ENCODE peak calls at places on chromosomes 13 and 19, in seven cellular contexts. W is IMR-90, B is H9, Z is trophoblast cell, P is neuronal stem cell, F is H1, S is mesenchymal stem cell. I is an unnamed sample.

GRCh38 chr13:91554101-91554500 is 155.7 kb downstream of the GPC5 start:
- DNase-seq in W (no peak), S (no peak), P (no peak), F (no peak), B (no peak), Z (no peak), I (no peak)

GRCh38 chr13:64579331-64579730 is 2650.8 kb downstream of the PCDH9 start:
- DNase-seq in B (no peak), F (no peak), S (no peak), P (no peak), Z (no peak), W (no peak), I (no peak)

GRCh38 chr19:45470147-45471081 is 2.6 kb downstream of the FOSB start:
- DNase-seq in S (peak; percentile 83), W (peak; percentile 67), Z (peak; percentile 65), F (no peak), B (no peak), P (no peak), I (peak; percentile 54)

GRCh38 chr19:33404506-33404905 is 31.0 kb downstream of the CEBPG start:
- DNase-seq in W (no peak), Z (no peak), P (no peak), F (no peak), B (no peak), S (no peak), I (no peak)

GRCh38 chr19:34224996-34225658 is 29.2 kb upstream of the GARRE1 start:
- DNase-seq in B (no peak), Z (no peak), F (no peak), P (no peak), S (peak; percentile 39), W (peak; percentile 70), I (no peak)

GRCh38 chr13:52353116-52353718 is 52.8 kb downstream of the THSD1 start:
- DNase-seq in S (no peak), F (no peak), B (no peak), Z (no peak), P (no peak), W (peak; percentile 75), I (no peak)

GRCh38 chr13:30762643-30763042 is 27.3 kb downstream of the ALOX5AP start:
- DNase-seq in W (peak; percentile 10), S (no peak), P (no peak), F (no peak), B (no peak), Z (peak; percentile 37), I (no peak)

GRCh38 chr19:47239610-47240296 is 8.8 kb upstream of the BBC3 start:
- DNase-seq in W (peak; percentile 47), F (no peak), B (peak; percentile 78), Z (no peak), S (no peak), P (no peak), I (no peak)

GRCh38 chr19:14472202-14472961 is 2.8 kb downstream of the PTGER1 start:
- DNase-seq in P (peak; percentile 74), F (no peak), W (peak; percentile 18), Z (peak; percentile 64), B (peak; percentile 86), S (peak; percentile 66), I (peak; percentile 79)

GRCh38 chr13:24284876-24285275 is 24.5 kb upstream of the C1QTNF9 start:
- DNase-seq in B (no peak), S (no peak), F (no peak), P (no peak), Z (peak; percentile 55), W (no peak), I (peak; percentile 11)

GRCh38 chr19:17579523-17580244 is 24.2 kb downstream of the COLGALT1 start:
- DNase-seq in Z (peak; percentile 66), S (peak; percentile 48), W (peak; percentile 26), P (peak; percentile 45), F (peak; percentile 87), B (peak; percentile 98), I (peak; percentile 90)

GRCh38 chr13:43054803-43055802 is 31.7 kb downstream of the DNAJC15 start:
- DNase-seq in Z (peak; percentile 17), B (peak; percentile 43), F (no peak), W (peak; percentile 87), S (peak; percentile 80), P (peak; percentile 70), I (peak; percentile 99)

GRCh38 chr13:50033696-50034095 is 18.5 kb downstream of the KCNRG start:
- DNase-seq in P (no peak), F (no peak), W (peak; percentile 61), S (peak; percentile 52), Z (peak; percentile 36), B (no peak), I (no peak)

GRCh38 chr13:100306042-100306441 is 217.1 kb downstream of the PCCA start:
- DNase-seq in F (no peak), P (no peak), B (no peak), S (no peak), Z (no peak), W (no peak), I (no peak)

GRCh38 chr13:28754698-28755545 is 36.2 kb upstream of the SLC46A3 start:
- DNase-seq in W (peak; percentile 13), S (peak; percentile 47), P (no peak), B (peak; percentile 67), Z (peak; percentile 23), F (no peak), I (peak; percentile 77)

GRCh38 chr19:45267296-45267695 is 16.2 kb downstream of the MARK4 start:
- DNase-seq in W (no peak), S (no peak), F (no peak), Z (peak; percentile 66), P (no peak), B (no peak), I (no peak)

GRCh38 chr13:24502567-24503375 is 9.8 kb downstream of the PARP4 start:
- DNase-seq in W (peak; percentile 53), B (no peak), S (peak; percentile 69), Z (peak; percentile 8), P (peak; percentile 24), F (no peak), I (peak; percentile 58)

GRCh38 chr19:52600639-52601024 is 30.5 kb downstream of the ZNF701 start:
- DNase-seq in W (peak; percentile 3), S (no peak), P (no peak), B (no peak), Z (peak; percentile 86), F (no peak), I (no peak)

GRCh38 chr13:110281736-110282135 is 25.2 kb downstream of the COL4A1 start:
- DNase-seq in W (no peak), B (no peak), S (no peak), Z (peak; percentile 32), P (no peak), F (no peak), I (no peak)

GRCh38 chr19:1173845-1174809 is at the start of gene SBNO2:
- DNase-seq in F (peak; percentile 70), P (peak; percentile 85), S (peak; percentile 86), B (peak; percentile 91), Z (peak; percentile 91), W (peak; percentile 80), I (peak; percentile 91)

GRCh38 chr19:1177322-1178114 is 3.5 kb upstream of the SBNO2 start:
- DNase-seq in W (peak; percentile 97), Z (peak; percentile 45), F (no peak), S (peak; percentile 91), B (no peak), P (no peak), I (peak; percentile 65)

GRCh38 chr19:1173160-1173844 is 766 bp downstream of the SBNO2 start:
- DNase-seq in S (peak; percentile 60), Z (no peak), B (no peak), W (no peak), P (no peak), F (no peak), I (no peak)

GRCh38 chr19:1172353-1173159 is 1.5 kb downstream of the SBNO2 start:
- DNase-seq in P (no peak), F (no peak), W (peak; percentile 48), B (no peak), Z (peak; percentile 55), S (peak; percentile 78), I (peak; percentile 65)

GRCh38 chr19:1175020-1175419 is 952 bp upstream of the SBNO2 start:
- DNase-seq in F (no peak), S (no peak), Z (no peak), B (no peak), W (no peak), P (no peak), I (no peak)
- H3K23ac ChIP-seq in F (no peak overlapping the region), S (no peak overlapping the region), Z (no peak overlapping the region), B (no peak overlapping the region), W (no peak overlapping the region), P (no peak overlapping the region), I (no peak overlapping the region)

GRCh38 chr19:54444737-54445136 is 4.3 kb upstream of the LENG8 start:
- DNase-seq in S (no peak), P (no peak), Z (no peak), F (no peak), B (no peak), W (no peak), I (no peak)

GRCh38 chr19:54436031-54436523 is 12.9 kb upstream of the LENG8 start:
- DNase-seq in B (peak; percentile 43), Z (no peak), S (no peak), W (no peak), P (no peak), F (no peak), I (no peak)

GRCh38 chr19:54439174-54439851 is 9.7 kb upstream of the LENG8 start:
- DNase-seq in B (peak; percentile 83), P (no peak), S (peak; percentile 62), W (no peak), F (no peak), Z (peak; percentile 70), I (peak; percentile 85)

GRCh38 chr19:54436561-54437229 is 12.3 kb upstream of the LENG8 start:
- DNase-seq in S (no peak), P (no peak), B (no peak), Z (no peak), W (no peak), F (no peak), I (no peak)

GRCh38 chr19:54440641-54441040 is 8.4 kb upstream of the LENG8 start:
- DNase-seq in S (no peak), W (no peak), P (no peak), F (no peak), Z (no peak), B (no peak), I (no peak)
- H2BK5ac ChIP-seq in S (no peak overlapping the region), W (no peak overlapping the region), P (no peak overlapping the region), F (no peak overlapping the region), Z (no peak overlapping the region), B (no peak overlapping the region), I (no peak overlapping the region)

DNA sequence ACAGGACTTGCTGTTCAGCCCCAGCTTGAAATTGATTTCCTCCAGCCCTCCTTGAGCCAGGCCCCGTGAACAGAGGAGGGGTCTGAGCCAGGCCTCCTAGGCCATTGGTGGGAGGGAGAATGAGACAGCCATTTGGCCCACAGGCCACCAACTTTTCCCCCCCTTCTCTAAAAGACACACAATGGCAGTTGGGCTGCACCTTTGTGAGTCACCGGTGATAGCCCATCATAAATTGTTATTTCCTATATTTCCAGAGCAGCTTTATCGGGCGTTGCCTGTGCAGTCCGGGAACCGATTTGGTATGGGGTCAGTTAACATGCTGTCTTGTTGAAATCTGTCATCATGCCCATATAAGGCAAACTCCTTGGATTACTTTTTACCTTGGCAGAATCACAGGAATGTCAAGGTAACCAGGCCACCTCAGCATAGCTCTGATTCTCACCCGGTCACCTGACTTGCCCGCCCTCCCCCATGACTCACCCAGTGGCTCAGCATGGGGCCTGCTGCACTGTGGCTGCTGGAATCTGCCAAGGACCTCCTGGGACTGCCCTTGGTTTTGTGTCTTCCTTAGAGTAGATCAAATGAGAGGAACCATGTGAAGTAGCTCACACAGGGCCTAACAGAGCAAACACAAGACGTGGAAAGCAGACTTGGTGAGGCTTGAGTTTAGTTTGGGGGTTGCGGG is 36.1 kb downstream of the ACTN4 start:
- DNase-seq in F (peak; percentile 85), S (peak; percentile 92), W (peak; percentile 85), Z (peak; percentile 97), B (peak; percentile 96), P (no peak), I (peak; percentile 98)
- H4K8ac ChIP-seq in F (peak overlapping the region; percentile 94), S (peak overlapping the region; percentile 83), W (peak overlapping the region; percentile 37), Z (peak overlapping the region; percentile 90), B (no peak overlapping the region), P (no peak overlapping the region), I (no peak overlapping the region)

GRCh38 chr19:27846944-27847343 is 1366.0 kb downstream of the UQCRFS1 start:
- DNase-seq in Z (no peak), B (no peak), F (no peak), W (no peak), P (no peak), S (no peak), I (no peak)
- H3K23ac ChIP-seq in Z (no peak overlapping the region), B (no peak overlapping the region), F (no peak overlapping the region), W (no peak overlapping the region), P (no peak overlapping the region), S (no peak overlapping the region), I (no peak overlapping the region)